ENCODE peak calls at places on chromosomes 7 and 10, in nine cellular contexts. K is HuH-7; R is EH; I is fibroblast of pulmonary artery; D is progenitor cell of endocrine pancreas; H is GM03348; G is aorta; M is dorsolateral prefrontal cortex; W is effector memory CD8-positive, alpha-beta T cell. S is an unnamed sample.

GRCh38 chr10:13894412-13895093 is 307.8 kb downstream of the PRPF18 start:
- DNase-seq in H (peak), D (no peak), M (no peak), G (no peak), I (peak), R (peak), W (no peak), K (no peak), S (no peak)

GRCh38 chr10:87504307-87504666 is 406 bp upstream of the MINPP1 start:
- DNase-seq in W (no peak), M (no peak), D (no peak), H (no peak), R (no peak), I (no peak), G (no peak), K (no peak), S (no peak)

GRCh38 chr7:90599038-90599437 is 2.9 kb downstream of the CDK14 start:
- DNase-seq in I (peak), R (peak), D (no peak), G (no peak), M (no peak), K (no peak), H (no peak), W (no peak), S (no peak)

GRCh38 chr7:130107949-130108674 is 37.8 kb downstream of the KLHDC10 start:
- DNase-seq in I (no peak), K (no peak), H (no peak), M (no peak), W (no peak), D (no peak), R (no peak), G (no peak), S (no peak)

GRCh38 chr7:108090791-108091460 is 39.2 kb downstream of the LAMB4 start:
- DNase-seq in W (no peak), R (no peak), H (no peak), G (no peak), I (no peak), K (no peak), M (no peak), D (no peak), S (no peak)

GRCh38 chr7:106952658-106953231 is 87.7 kb downstream of the PIK3CG start:
- DNase-seq in D (no peak), W (no peak), I (peak), H (no peak), M (peak), K (no peak), R (peak), G (peak), S (no peak)

GRCh38 chr7:151727579-151728285 is 149.2 kb downstream of the PRKAG2 start:
- DNase-seq in M (no peak), D (no peak), I (peak), R (peak), H (peak), G (peak), W (no peak), K (no peak), S (peak)

GRCh38 chr10:60286436-60287023 is 103.1 kb downstream of the ANK3 start:
- DNase-seq in M (no peak), K (no peak), I (no peak), G (no peak), D (no peak), R (peak), H (no peak), W (no peak), S (no peak)

GRCh38 chr10:59336632-59337031 is 25.7 kb downstream of the FAM13C start:
- DNase-seq in G (no peak), K (no peak), M (no peak), W (no peak), I (peak), H (peak), R (peak), D (no peak), S (no peak)

GRCh38 chr7:100684534-100685042 is 9.5 kb downstream of the GIGYF1 start:
- DNase-seq in M (no peak), G (no peak), H (peak), I (no peak), R (no peak), D (no peak), K (no peak), W (no peak), S (no peak)

S was measured in Karpas-422.